ENCODE peak calls at places on chromosomes 4 and X, in ten cellular contexts. Q is foreskin fibroblast, V is upper lobe of right lung, H is OCI-LY7, P is HFF-Myc, R is choroid plexus epithelial cell, B is colonic mucosa, O is fibroblast of pulmonary artery, J is hepatocyte, Z is kidney epithelial cell. T is an unnamed sample.
A peak's percentile ranks its signal among the peaks of the same experiment; 100 is the strongest.

GRCh38 chr4:181147421-181147951 is 1095.7 kb upstream of the TENM3 start:
- DNase-seq in Q (no peak), H (no peak), V (no peak), Z (no peak), O (no peak), B (no peak), P (no peak), R (no peak), J (no peak), T (no peak)

GRCh38 chrX:9622128-9622527 is 143.5 kb downstream of the GPR143 start:
- DNase-seq in Q (no peak), P (no peak), V (no peak), H (no peak), O (no peak), Z (no peak), J (no peak), B (no peak), R (no peak), T (no peak)

GRCh38 chrX:6778547-6779231 is 243.8 kb upstream of the VCX3A start:
- DNase-seq in V (no peak), H (no peak), J (no peak), Z (no peak), O (no peak), B (no peak), P (no peak), Q (no peak), R (no peak), T (no peak)

GRCh38 chr4:88030565-88031310 is 23.3 kb downstream of the PKD2 start:
- DNase-seq in J (no peak), H (no peak), Z (no peak), B (no peak), O (no peak), V (no peak), Q (no peak), R (no peak), P (no peak), T (no peak)

GRCh38 chrX:71178908-71179307 is 34.3 kb downstream of the NLGN3 start:
- DNase-seq in Q (peak; percentile 41), V (no peak), R (peak; percentile 80), O (peak; percentile 79), H (peak; percentile 64), J (peak; percentile 73), Z (peak; percentile 2), P (peak; percentile 22), B (peak; percentile 59), T (peak; percentile 76)

GRCh38 chr4:2850966-2851782 is 7.5 kb downstream of the ADD1 start:
- DNase-seq in J (no peak), V (no peak), Q (no peak), P (no peak), B (no peak), O (peak; percentile 30), H (peak; percentile 71), Z (no peak), R (no peak), T (no peak)

GRCh38 chr4:69697536-69697935 is 44.5 kb upstream of the UGT2A1 start:
- DNase-seq in J (no peak), V (no peak), Z (no peak), H (no peak), B (no peak), O (no peak), R (no peak), P (no peak), Q (no peak), T (no peak)

GRCh38 chrX:24002792-24003191 is 24.2 kb downstream of the KLHL15 start:
- DNase-seq in J (no peak), Z (no peak), B (no peak), P (no peak), R (no peak), O (no peak), V (no peak), H (no peak), Q (no peak), T (no peak)

GRCh38 chr4:130639871-130640270 is 1543.9 kb downstream of the C4orf33 start:
- DNase-seq in Q (no peak), J (no peak), P (no peak), R (no peak), H (no peak), O (no peak), Z (no peak), B (no peak), V (no peak), T (no peak)

GRCh38 chr4:147430111-147430510 is 50.8 kb upstream of the EDNRA start:
- DNase-seq in Q (no peak), Z (no peak), J (no peak), R (peak; percentile 3), V (no peak), H (no peak), P (no peak), O (no peak), B (no peak), T (no peak)

GRCh38 chr4:122826596-122827257 is at the start of gene FGF2:
- DNase-seq in P (no peak), Z (no peak), B (peak; percentile 52), J (peak; percentile 74), R (peak; percentile 56), O (peak; percentile 62), V (peak; percentile 69), H (no peak), Q (peak; percentile 65), T (peak; percentile 77)

GRCh38 chr4:4941741-4942140 is 77.5 kb downstream of the CYTL1 start:
- DNase-seq in V (no peak), R (no peak), J (no peak), Q (no peak), O (no peak), P (no peak), B (no peak), Z (no peak), H (peak; percentile 57), T (no peak)

GRCh38 chrX:136528645-136529315 is 3.2 kb upstream of the VGLL1 start:
- DNase-seq in H (no peak), O (no peak), R (peak; percentile 8), P (no peak), J (peak; percentile 7), V (no peak), Q (no peak), B (no peak), Z (no peak), T (no peak)

GRCh38 chr4:128757712-128758111 is 51.8 kb upstream of the JADE1 start:
- DNase-seq in Q (peak; percentile 9), H (peak; percentile 5), Z (no peak), J (no peak), P (no peak), B (no peak), R (peak; percentile 33), O (no peak), V (no peak), T (no peak)

GRCh38 chr4:95124906-95125504 is 367.2 kb downstream of the BMPR1B start:
- DNase-seq in P (peak; percentile 30), B (peak; percentile 22), O (peak; percentile 84), J (peak; percentile 75), Z (peak; percentile 50), Q (peak; percentile 28), R (peak; percentile 89), H (peak; percentile 25), V (no peak), T (peak; percentile 85)

GRCh38 chr4:38141808-38142500 is 181.8 kb downstream of the PTTG2 start:
- DNase-seq in P (no peak), O (peak; percentile 85), R (peak; percentile 63), Z (no peak), B (no peak), J (no peak), V (no peak), Q (peak; percentile 39), H (no peak), T (peak; percentile 74)

GRCh38 chr4:1043162-1043561 is 31.7 kb downstream of the FGFRL1 start:
- DNase-seq in Q (no peak), H (no peak), Z (no peak), O (no peak), B (no peak), R (no peak), V (no peak), P (no peak), J (no peak), T (no peak)

GRCh38 chrX:107450823-107451509 is 1.5 kb downstream of the FRMPD3 start:
- DNase-seq in B (no peak), Z (no peak), Q (no peak), V (no peak), J (peak; percentile 40), P (no peak), H (peak; percentile 84), O (no peak), R (no peak), T (no peak)
- H3K4me3 ChIP-seq in B (no peak overlapping the region), Z (no peak overlapping the region), Q (no peak overlapping the region), V (no peak overlapping the region), J (no peak overlapping the region), P (no peak overlapping the region), H (peak overlapping the region; percentile 73), O (no peak overlapping the region), R (no peak overlapping the region), T (no peak overlapping the region)

GRCh38 chr4:113349400-113349799 is 299.9 kb downstream of the ANK2 start:
- DNase-seq in P (no peak), B (no peak), R (no peak), H (no peak), O (peak; percentile 14), J (no peak), Z (no peak), Q (no peak), V (no peak), T (no peak)

GRCh38 chr4:113350576-113350975 is 301.1 kb downstream of the ANK2 start:
- DNase-seq in V (no peak), B (no peak), J (no peak), O (no peak), R (no peak), P (no peak), Q (no peak), Z (no peak), H (no peak), T (no peak)

DNA sequence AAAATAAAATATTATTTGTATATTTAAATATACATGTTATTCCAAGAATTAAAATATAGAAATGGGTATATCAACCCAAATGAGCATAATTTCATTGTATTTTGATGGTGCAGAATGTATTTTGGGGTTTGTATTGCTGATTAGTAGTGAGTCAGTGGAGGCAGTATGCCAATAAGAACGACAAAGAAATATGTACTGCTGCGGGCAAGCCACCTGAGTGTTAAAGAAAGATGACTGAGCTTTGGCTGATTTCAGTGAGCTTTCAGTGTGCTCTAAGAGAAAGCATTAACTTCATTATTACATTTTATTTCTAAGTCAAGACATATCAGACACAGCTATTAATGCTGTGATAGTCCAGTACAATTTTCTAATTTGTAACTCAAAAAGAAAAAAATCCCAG is 297.8 kb downstream of the ANK2 start:
- DNase-seq in P (no peak), V (no peak), Z (no peak), Q (no peak), O (no peak), H (no peak), R (no peak), B (no peak), J (no peak), T (no peak)
- TF ChIP-seq CTCF in P (no peak), V (no peak), Z (no peak), Q (no peak), O (no peak), H (no peak), R (no peak), B (no peak), J (no peak), T (no peak)

GRCh38 chr4:72031868-72032619 is at the start of gene NPFFR2:
- DNase-seq in H (no peak), V (peak; percentile 77), B (no peak), Z (peak; percentile 32), Q (no peak), R (no peak), O (peak; percentile 28), P (no peak), J (peak; percentile 64), T (peak; percentile 10)
- H3K4me3 ChIP-seq in H (no peak within 1 kb of the TSS), V (peak within 1 kb of the TSS; percentile 12), B (no peak within 1 kb of the TSS), Z (peak within 1 kb of the TSS; percentile 47), Q (no peak within 1 kb of the TSS), R (no peak within 1 kb of the TSS), O (peak within 1 kb of the TSS; percentile 24), P (no peak within 1 kb of the TSS), J (peak within 1 kb of the TSS; percentile 24), T (no peak within 1 kb of the TSS)

GRCh38 chr4:10619220-10619619 is 65.3 kb downstream of the CLNK start:
- DNase-seq in O (peak; percentile 14), Z (no peak), B (peak; percentile 35), H (no peak), V (no peak), Q (peak; percentile 28), J (peak; percentile 30), R (peak; percentile 71), P (peak; percentile 32), T (no peak)
- TF ChIP-seq CTCF in O (no peak), Z (no peak), B (no peak), H (no peak), V (no peak), Q (no peak), J (peak; percentile 5), R (peak; percentile 36), P (no peak), T (no peak)